ENCODE peak calls at places on chromosomes 16 and 17, in five cellular contexts. J is left ventricle myocardium inferior, A is transverse colon, F is OCI-LY7, Q is dorsolateral prefrontal cortex. C is an unnamed sample.

GRCh38 chr17:48261297-48261880 is 153.8 kb downstream of the SNX11 start:
- DNase-seq in J (no peak), A (peak), F (peak), Q (no peak), C (no peak)

GRCh38 chr17:73293031-73293430 is 18.8 kb downstream of the CDC42EP4 start:
- DNase-seq in Q (no peak), J (no peak), A (no peak), F (no peak), C (no peak)

GRCh38 chr17:57261084-57261461 is 4.8 kb downstream of the MSI2 start:
- DNase-seq in Q (no peak), A (no peak), J (no peak), F (no peak), C (no peak)

GRCh38 chr16:19699472-19699871 is 18.6 kb downstream of the KNOP1 start:
- DNase-seq in A (no peak), Q (no peak), F (no peak), J (no peak), C (no peak)

GRCh38 chr17:78131172-78132085 is 858 bp downstream of the TMC8 start:
- DNase-seq in A (peak), F (peak), Q (peak), J (no peak), C (no peak)

GRCh38 chr17:4161179-4161559 is 18.2 kb downstream of the CYB5D2 start:
- DNase-seq in J (no peak), F (no peak), Q (no peak), A (no peak), C (peak)

GRCh38 chr17:74922694-74923537 is at the start of gene USH1G:
- DNase-seq in Q (no peak), J (no peak), A (peak), F (no peak), C (no peak)

GRCh38 chr17:78313735-78314648 is 45.9 kb downstream of the SOCS3 start:
- DNase-seq in Q (no peak), J (peak), F (peak), A (peak), C (peak)

GRCh38 chr17:76497979-76498885 is 3.0 kb downstream of the RHBDF2 start:
- DNase-seq in F (no peak), A (peak), Q (peak), J (peak), C (no peak)

GRCh38 chr16:10122026-10122425 is 60.2 kb downstream of the GRIN2A start:
- DNase-seq in Q (no peak), J (no peak), F (no peak), A (no peak), C (no peak)

GRCh38 chr17:64270885-64271284 is 7.8 kb upstream of the TEX2 start:
- DNase-seq in A (no peak), Q (no peak), F (peak), J (no peak), C (no peak)

GRCh38 chr16:5502467-5502869 is 404.9 kb upstream of the EEF2KMT start:
- DNase-seq in F (peak), J (no peak), Q (peak), A (peak), C (no peak)

GRCh38 chr16:83842755-83843507 is 35.2 kb downstream of the HSBP1 start:
- DNase-seq in Q (no peak), F (peak), A (peak), J (no peak), C (no peak)

GRCh38 chr16:14409563-14409962 is 220.5 kb downstream of the PARN start:
- DNase-seq in F (no peak), J (no peak), Q (no peak), A (peak), C (no peak)

GRCh38 chr16:47374629-47375028 is 86.2 kb downstream of the ITFG1 start:
- DNase-seq in Q (no peak), J (no peak), F (no peak), A (no peak), C (no peak)

GRCh38 chr16:25713785-25714570 is 22.2 kb downstream of the HS3ST4 start:
- DNase-seq in Q (no peak), A (no peak), J (no peak), F (no peak), C (no peak)

GRCh38 chr17:49486012-49486641 is 9.0 kb upstream of the NGFR start:
- DNase-seq in A (no peak), Q (no peak), J (peak), F (no peak), C (no peak)

GRCh38 chr16:57562066-57562465 is 19.6 kb downstream of the ADGRG5 start:
- DNase-seq in Q (no peak), A (no peak), J (no peak), F (no peak), C (no peak)

GRCh38 chr16:4505356-4506153 is 29.4 kb downstream of the HMOX2 start:
- DNase-seq in A (peak), Q (no peak), F (peak), J (no peak), C (no peak)

GRCh38 chr16:30430428-30430970 is 669 bp upstream of the DCTPP1 start:
- DNase-seq in A (no peak), Q (peak), J (peak), F (no peak), C (no peak)

GRCh38 chr16:3729161-3730112 is 12.1 kb upstream of the TRAP1 start:
- DNase-seq in J (no peak), A (no peak), F (no peak), Q (no peak), C (no peak)

GRCh38 chr16:54586474-54587175 is 300.0 kb upstream of the IRX3 start:
- DNase-seq in F (no peak), A (no peak), J (no peak), Q (no peak), C (no peak)

GRCh38 chr16:51150894-51151320 is at the start of gene SALL1:
- DNase-seq in J (no peak), Q (no peak), F (no peak), A (no peak), C (no peak)

GRCh38 chr17:36183001-36183810 is 6.8 kb upstream of the TBC1D3B start:
- DNase-seq in A (peak), Q (no peak), J (peak), F (no peak), C (no peak)

GRCh38 chr16:56368545-56368944 is 56.8 kb downstream of the AMFR start:
- DNase-seq in F (no peak), A (no peak), Q (no peak), J (no peak), C (peak)

GRCh38 chr16:77789646-77790370 is 1.4 kb downstream of the VAT1L start:
- DNase-seq in Q (no peak), J (no peak), F (no peak), A (no peak), C (no peak)

GRCh38 chr16:67969286-67970039 is 1.0 kb upstream of the SLC12A4 start:
- DNase-seq in J (no peak), Q (no peak), F (no peak), A (no peak), C (no peak)

GRCh38 chr17:64641499-64641898 is 20.6 kb downstream of the SMURF2 start:
- DNase-seq in J (no peak), Q (no peak), A (no peak), F (no peak), C (peak)

GRCh38 chr16:30009990-30010816 is 624 bp downstream of the DOC2A start:
- DNase-seq in Q (no peak), J (no peak), F (no peak), A (no peak), C (no peak)

GRCh38 chr16:66872524-66872923 is 7.8 kb upstream of the PDP2 start:
- DNase-seq in Q (no peak), A (no peak), J (no peak), F (no peak), C (no peak)

GRCh38 chr16:23107878-23108277 is 41.4 kb downstream of the USP31 start:
- DNase-seq in Q (no peak), F (no peak), A (no peak), J (no peak), C (no peak)

GRCh38 chr17:7747586-7747985 is 30.0 kb downstream of the DNAH2 start:
- DNase-seq in F (no peak), J (no peak), A (no peak), Q (no peak), C (no peak)

GRCh38 chr17:43018008-43018853 is 4.0 kb downstream of the VAT1 start:
- DNase-seq in F (no peak), J (no peak), A (no peak), Q (no peak), C (no peak)

GRCh38 chr17:44522883-44523671 is 19.9 kb upstream of the GPATCH8 start:
- DNase-seq in A (peak), J (peak), Q (no peak), F (peak), C (no peak)

GRCh38 chr17:6279659-6280058 is 155.3 kb downstream of the AIPL1 start:
- DNase-seq in A (peak), J (no peak), F (peak), Q (no peak), C (peak)

GRCh38 chr16:20849587-20850390 is 43.5 kb downstream of the REXO5 start:
- DNase-seq in A (peak), J (peak), F (peak), Q (peak), C (no peak)

GRCh38 chr17:4488989-4489595 is 9.6 kb upstream of the SPNS2 start:
- DNase-seq in F (no peak), Q (no peak), J (no peak), A (no peak), C (no peak)

GRCh38 chr17:2399572-2400473 is 1.0 kb downstream of the MNT start:
- DNase-seq in J (peak), Q (peak), A (peak), F (peak), C (peak)
- TF ChIP-seq CTCF in J (no peak), Q (no peak), A (no peak), F (no peak), C (no peak)

DNA sequence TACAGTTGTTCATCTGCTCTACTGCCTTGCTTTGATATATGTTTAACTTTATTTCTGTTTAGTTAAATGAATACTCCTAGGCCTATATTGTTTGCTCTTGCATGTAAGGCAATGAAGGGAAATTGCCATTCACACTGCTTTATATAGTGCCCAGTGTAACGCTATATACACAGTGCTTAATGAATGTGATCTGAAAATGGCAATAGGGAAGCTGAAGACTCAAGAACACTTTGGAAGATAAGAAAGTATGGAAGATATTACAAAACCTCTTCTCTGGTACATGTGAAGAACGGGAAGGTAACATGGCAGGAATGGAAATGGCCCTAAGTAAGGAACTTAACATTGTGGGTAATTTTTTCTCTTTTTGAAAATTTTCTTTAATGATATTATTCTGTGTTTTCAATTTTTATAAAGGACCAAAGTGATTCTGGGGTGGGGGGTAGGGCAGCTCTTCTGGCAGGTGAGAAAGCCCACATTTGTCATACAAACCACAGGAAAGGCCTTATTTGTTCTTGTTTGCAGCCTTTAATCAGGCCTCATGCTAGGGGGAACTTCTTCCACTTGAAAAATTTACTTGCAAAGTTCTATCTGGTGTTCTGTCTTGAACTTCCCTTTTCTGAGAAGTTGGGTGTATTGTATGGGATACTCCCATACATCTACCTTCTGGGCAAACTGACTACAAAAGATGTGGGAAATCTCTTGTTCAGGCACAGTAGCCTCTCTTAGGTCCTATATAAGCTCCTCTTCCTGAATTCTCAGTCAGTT is 100.8 kb upstream of the CORO6 start:
- DNase-seq in F (peak), A (no peak), J (no peak), Q (no peak), C (no peak)
- H3K4me3 ChIP-seq in F (peak), A (no peak), J (peak), Q (no peak), C (no peak)

DNA sequence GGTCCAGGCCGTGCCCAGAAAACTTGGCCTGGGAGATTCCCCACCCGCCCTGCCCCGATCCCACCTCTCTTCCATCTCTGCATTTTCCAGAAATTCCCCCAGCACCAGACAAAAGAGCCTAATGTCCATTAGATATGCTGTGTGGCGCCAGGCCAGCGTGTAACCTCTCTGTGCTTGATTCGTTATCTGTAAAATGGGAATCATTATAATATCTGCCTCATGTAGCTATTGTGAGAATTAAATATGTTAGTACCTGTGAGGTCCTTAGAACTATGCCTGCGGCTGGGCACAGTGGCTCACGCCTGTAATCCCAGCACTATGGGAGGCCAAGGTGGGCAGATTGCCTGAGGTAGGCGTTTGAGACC is 33.6 kb upstream of the IL21R start:
- DNase-seq in F (no peak), Q (no peak), J (no peak), A (no peak), C (no peak)
- TF ChIP-seq CTCF in F (no peak), Q (no peak), J (peak), A (no peak), C (no peak)

DNA sequence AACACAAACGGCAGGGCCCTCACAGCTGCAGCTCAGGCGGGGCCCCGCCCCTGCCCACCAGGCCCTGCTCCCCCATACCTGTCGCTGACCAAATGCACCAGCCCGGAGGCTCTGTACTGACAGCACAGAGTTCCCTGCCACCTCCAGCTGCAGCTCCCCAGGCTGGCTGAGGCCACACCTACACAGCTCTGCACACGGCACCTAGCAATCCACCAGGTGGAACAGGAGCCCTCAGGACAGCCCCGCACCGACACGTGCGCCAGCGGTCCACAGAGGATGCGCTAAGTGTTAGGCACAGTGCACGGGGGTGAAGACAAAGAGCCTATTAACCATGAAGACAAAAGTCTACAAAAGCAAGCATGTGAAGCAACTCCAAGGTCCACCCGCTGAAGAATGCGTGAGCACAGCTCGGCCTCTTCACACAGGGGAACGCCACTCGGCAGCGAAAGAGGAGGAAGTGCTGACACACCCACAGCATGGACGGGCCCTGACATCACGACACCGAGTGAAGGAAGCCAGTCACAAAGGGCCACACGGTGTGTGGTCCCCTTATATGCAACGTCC is 5.4 kb downstream of the ZCCHC14 start:
- DNase-seq in A (peak), J (peak), Q (no peak), F (no peak), C (no peak)
- H3K4me3 ChIP-seq in A (peak), J (no peak), Q (peak), F (no peak), C (no peak)

DNA sequence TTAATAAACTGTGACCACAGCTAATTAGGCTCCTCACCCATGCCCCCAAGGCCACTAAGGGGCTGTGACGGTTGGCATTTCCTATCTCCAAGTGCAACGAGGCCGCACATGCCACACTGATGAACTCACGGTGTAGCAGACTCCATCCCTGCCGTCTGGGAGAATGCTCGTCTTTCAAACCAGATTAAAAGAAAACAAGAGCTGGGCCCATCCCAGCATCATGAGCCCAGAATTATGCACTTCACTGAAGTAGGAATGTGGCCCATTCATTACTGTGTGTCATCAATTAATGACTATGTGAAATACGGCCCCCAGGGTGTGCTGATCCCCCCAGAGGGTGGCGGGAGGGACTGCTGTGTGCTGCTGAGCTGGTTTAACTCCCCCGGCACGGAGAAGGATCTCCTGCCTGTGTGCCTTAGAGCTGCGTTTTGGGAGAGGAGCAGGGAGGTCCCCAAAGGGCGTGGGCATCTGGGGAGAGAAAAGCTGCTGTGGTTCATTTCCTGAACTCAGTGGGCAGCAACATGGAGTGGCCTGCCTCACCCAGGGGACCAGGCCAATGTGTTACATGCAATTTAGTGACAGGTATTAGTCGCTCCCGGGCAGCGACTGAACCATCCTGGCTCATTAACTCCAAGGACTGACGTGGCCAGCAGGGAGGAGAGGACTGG is 194.5 kb downstream of the FOXL1 start:
- DNase-seq in Q (no peak), A (no peak), J (no peak), F (no peak), C (no peak)
- TF ChIP-seq CTCF in Q (no peak), A (no peak), J (no peak), F (no peak), C (no peak)